ENCODE peak calls at places on chromosomes 5 and 9, in seven cellular contexts. H is mucosa of gallbladder; F is anterior cingulate cortex; S is upper lobe of right lung; G is germinal center; P is activated T-helper 1 cell treated with anti-CD3 and anti-CD28 coated beads, Interleukin-12 subunit alpha, Interleukin-12 subunit beta, Interleukin-2, Interleukin-4 antibody, amounts not matched to agents 30 ng/mL and 10 ng/mL and 1 ng/mL, durations not matched to agents 14 hours and 24 hours and 36 hours; B is uterus. R is an unnamed sample.

GRCh38 chr5:157509587-157509986 is 49.6 kb downstream of the NIPAL4 start:
- DNase-seq in F (no peak), S (no peak), B (no peak), P (no peak), H (no peak), G (no peak), R (no peak)

GRCh38 chr5:35947085-35947484 is 8.7 kb upstream of the CAPSL start:
- DNase-seq in H (no peak), S (no peak), G (no peak), B (no peak), P (no peak), F (no peak), R (no peak)

GRCh38 chr9:120152295-120152694 is 427.7 kb downstream of the CDK5RAP2 start:
- DNase-seq in P (no peak), G (no peak), S (no peak), F (no peak), H (no peak), B (no peak), R (no peak)

GRCh38 chr9:5499889-5500398 is 10.4 kb upstream of the PDCD1LG2 start:
- DNase-seq in B (no peak), G (no peak), P (no peak), S (no peak), F (no peak), H (peak; percentile 32), R (no peak)

GRCh38 chr9:113548221-113549041 is 84.9 kb downstream of the RGS3 start:
- DNase-seq in F (peak; percentile 54), P (no peak), B (no peak), S (peak; percentile 77), G (no peak), H (peak; percentile 57), R (no peak)

GRCh38 chr9:38486837-38487236 is 62.6 kb upstream of the IGFBPL1 start:
- DNase-seq in G (no peak), P (no peak), B (no peak), H (no peak), S (no peak), F (no peak), R (no peak)

GRCh38 chr9:136840877-136841645 is 1.2 kb upstream of the AJM1 start:
- DNase-seq in B (no peak), G (no peak), F (peak; percentile 83), H (peak; percentile 90), S (no peak), P (no peak), R (no peak)

GRCh38 chr9:72882117-72882775 is 70.6 kb downstream of the ALDH1A1 start:
- DNase-seq in H (no peak), P (no peak), F (no peak), G (no peak), S (no peak), B (peak; percentile 21), R (no peak)

GRCh38 chr5:181219262-181220177 is 3.6 kb upstream of the TRIM41 start:
- DNase-seq in G (no peak), S (no peak), B (no peak), P (no peak), H (no peak), F (no peak), R (no peak)

GRCh38 chr5:171310334-171310815 is 1.3 kb downstream of the TLX3 start:
- DNase-seq in P (no peak), H (no peak), B (no peak), S (no peak), F (no peak), G (no peak), R (no peak)

GRCh38 chr9:135531096-135531495 is 9.9 kb downstream of the LCN1 start:
- DNase-seq in S (peak; percentile 56), H (no peak), B (no peak), G (no peak), F (no peak), P (no peak), R (no peak)

GRCh38 chr5:140565024-140565779 is 574 bp downstream of the SLC35A4 start:
- DNase-seq in H (no peak), S (no peak), G (peak; percentile 24), P (no peak), F (no peak), B (no peak), R (no peak)

GRCh38 chr5:39892708-39893107 is 467.9 kb upstream of the DAB2 start:
- DNase-seq in F (no peak), B (no peak), H (no peak), G (no peak), S (no peak), P (no peak), R (no peak)

GRCh38 chr5:392431-392988 is 50.5 kb upstream of the EXOC3 start:
- DNase-seq in G (peak; percentile 9), P (peak; percentile 87), F (no peak), S (peak; percentile 55), H (no peak), B (no peak), R (no peak)

GRCh38 chr5:5688925-5689310 is 266.4 kb downstream of the ICE1 start:
- DNase-seq in B (no peak), G (no peak), P (no peak), S (no peak), H (no peak), F (no peak), R (no peak)

GRCh38 chr9:129990269-129991005 is 52.6 kb downstream of the FNBP1 start:
- DNase-seq in P (peak; percentile 23), B (no peak), H (no peak), G (no peak), F (no peak), S (no peak), R (no peak)

GRCh38 chr9:120532475-120532874 is 47.5 kb downstream of the CDK5RAP2 start:
- DNase-seq in P (no peak), S (peak; percentile 71), G (no peak), F (no peak), B (no peak), H (peak; percentile 74), R (no peak)

GRCh38 chr5:101390317-101390908 is 487.3 kb upstream of the ST8SIA4 start:
- DNase-seq in B (no peak), F (no peak), H (peak; percentile 10), G (no peak), S (no peak), P (no peak), R (no peak)

GRCh38 chr9:128945798-128946501 is 1.5 kb downstream of the DOLK start:
- DNase-seq in G (no peak), B (no peak), P (no peak), H (no peak), F (no peak), S (peak; percentile 52), R (no peak)

GRCh38 chr5:91061946-91062586 is 321.1 kb downstream of the ARRDC3 start:
- DNase-seq in F (no peak), S (no peak), P (no peak), G (no peak), H (no peak), B (no peak), R (no peak)

GRCh38 chr5:72441094-72441723 is 66.0 kb downstream of the ZNF366 start:
- DNase-seq in F (no peak), P (no peak), B (no peak), S (no peak), G (no peak), H (no peak), R (no peak)

GRCh38 chr5:97600486-97600885 is 417.4 kb upstream of the RIOK2 start:
- DNase-seq in B (no peak), S (no peak), G (no peak), P (no peak), H (no peak), F (no peak), R (no peak)

GRCh38 chr5:123937230-123937629 is 425.3 kb downstream of the CSNK1G3 start:
- DNase-seq in F (no peak), G (no peak), H (no peak), B (no peak), P (no peak), S (no peak), R (peak; percentile 28)

GRCh38 chr5:142388696-142389095 is 63.9 kb upstream of the SPRY4 start:
- DNase-seq in P (no peak), F (no peak), S (no peak), H (no peak), B (no peak), G (no peak), R (no peak)

GRCh38 chr9:133787749-133788015 is 49.5 kb upstream of the SARDH start:
- DNase-seq in F (no peak), H (peak; percentile 28), G (peak; percentile 82), S (no peak), B (no peak), P (no peak), R (no peak)

GRCh38 chr5:7714119-7714518 is 136.8 kb downstream of the CFAP90 start:
- DNase-seq in S (no peak), F (no peak), P (no peak), G (no peak), H (no peak), B (no peak), R (no peak)

GRCh38 chr5:120532835-120533234 is 68.7 kb downstream of the PRR16 start:
- DNase-seq in H (no peak), S (no peak), F (no peak), B (no peak), G (no peak), P (no peak), R (no peak)

GRCh38 chr9:4842734-4843133 is 50.0 kb downstream of the RCL1 start:
- DNase-seq in S (no peak), H (no peak), G (no peak), P (no peak), F (no peak), B (no peak), R (no peak)

GRCh38 chr5:111227805-111228204 is 3.6 kb downstream of the CAMK4 start:
- DNase-seq in G (no peak), H (no peak), P (no peak), F (no peak), B (no peak), S (no peak), R (no peak)

GRCh38 chr9:92978345-92978875 is 31.1 kb downstream of the FGD3 start:
- DNase-seq in G (no peak), F (no peak), H (no peak), P (no peak), B (no peak), S (no peak), R (no peak)